ENCODE peak calls at places on chromosome 18, in six cellular contexts. E, M, A, J, G and O are unnamed samples.

GRCh38 chr18:23972416-23972815 is 42.1 kb upstream of the TTC39C start:
- DNase-seq in E (no peak), M (no peak), A (no peak), J (no peak), G (no peak), O (no peak)

GRCh38 chr18:77132369-77133050 is at the start of gene MBP:
- DNase-seq in E (peak; percentile 79), M (no peak), A (no peak), J (peak; percentile 74), G (peak; percentile 75), O (peak; percentile 28)

GRCh38 chr18:23259701-23260661 is 124.7 kb downstream of the CABLES1 start:
- DNase-seq in E (peak; percentile 74), M (peak; percentile 59), A (peak; percentile 95), J (peak; percentile 61), G (peak; percentile 89), O (peak; percentile 68)

GRCh38 chr18:40692871-40693270 is 1262.2 kb upstream of the PIK3C3 start:
- DNase-seq in E (no peak), M (no peak), A (no peak), J (no peak), G (no peak), O (no peak)

GRCh38 chr18:9688036-9688741 is 19.9 kb upstream of the RAB31 start:
- DNase-seq in E (no peak), M (no peak), A (no peak), J (no peak), G (peak; percentile 23), O (no peak)

GRCh38 chr18:47260138-47260923 is 8.9 kb upstream of the SKOR2 start:
- DNase-seq in E (peak; percentile 93), M (no peak), A (peak; percentile 50), J (peak; percentile 69), G (peak; percentile 9), O (peak; percentile 78)

GRCh38 chr18:75208055-75208835 is 694 bp downstream of the PTGR3 start:
- DNase-seq in E (peak; percentile 37), M (no peak), A (peak; percentile 61), J (peak; percentile 63), G (peak; percentile 37), O (peak; percentile 45)

GRCh38 chr18:48623468-48624220 is 84.8 kb downstream of the CTIF start:
- DNase-seq in E (no peak), M (no peak), A (peak; percentile 91), J (no peak), G (peak; percentile 6), O (no peak)

GRCh38 chr18:78554944-78555608 is 424.5 kb upstream of the SALL3 start:
- DNase-seq in E (no peak), M (no peak), A (no peak), J (no peak), G (no peak), O (no peak)

GRCh38 chr18:50866765-50867164 is 12.2 kb upstream of the ME2 start:
- DNase-seq in E (no peak), M (no peak), A (peak; percentile 38), J (no peak), G (peak; percentile 14), O (no peak)

DNA sequence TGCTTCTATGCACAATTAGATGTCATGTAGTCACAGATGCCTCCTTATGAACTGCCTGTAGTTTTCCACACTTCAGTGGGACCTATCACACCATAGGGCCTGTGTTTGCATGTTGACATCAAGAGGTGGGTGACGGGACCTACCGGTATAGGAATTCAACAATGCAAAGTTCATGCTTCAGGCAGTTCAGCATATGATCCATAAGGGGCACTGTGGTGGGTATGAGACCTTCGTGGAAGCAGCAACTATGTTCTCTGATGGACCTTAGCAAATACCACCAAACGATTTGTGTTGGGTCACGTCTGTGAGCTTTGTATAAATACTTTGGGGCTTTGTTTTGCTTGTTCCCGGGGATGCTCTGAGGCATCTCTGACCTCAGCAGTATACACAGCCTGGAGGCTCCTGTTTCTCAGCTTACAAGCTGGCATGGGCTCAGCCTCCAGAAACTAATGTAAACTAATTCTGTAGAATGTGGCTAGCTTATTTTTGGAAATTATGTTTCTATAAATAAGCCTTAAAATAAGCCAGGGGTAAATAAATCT is 111.6 kb downstream of the DTNA start:
- DNase-seq in E (no peak), M (no peak), A (no peak), J (no peak), G (no peak), O (no peak)
- TF ChIP-seq CTCF in E (no peak), M (no peak), A (no peak), J (no peak), G (no peak), O (no peak)

GRCh38 chr18:34738173-34738894 is 28.2 kb downstream of the DTNA start:
- DNase-seq in E (no peak), M (no peak), A (peak; percentile 19), J (no peak), G (peak; percentile 34), O (no peak)
- TF ChIP-seq CTCF in E (no peak), M (no peak), A (no peak), J (no peak), G (no peak), O (no peak)

DNA sequence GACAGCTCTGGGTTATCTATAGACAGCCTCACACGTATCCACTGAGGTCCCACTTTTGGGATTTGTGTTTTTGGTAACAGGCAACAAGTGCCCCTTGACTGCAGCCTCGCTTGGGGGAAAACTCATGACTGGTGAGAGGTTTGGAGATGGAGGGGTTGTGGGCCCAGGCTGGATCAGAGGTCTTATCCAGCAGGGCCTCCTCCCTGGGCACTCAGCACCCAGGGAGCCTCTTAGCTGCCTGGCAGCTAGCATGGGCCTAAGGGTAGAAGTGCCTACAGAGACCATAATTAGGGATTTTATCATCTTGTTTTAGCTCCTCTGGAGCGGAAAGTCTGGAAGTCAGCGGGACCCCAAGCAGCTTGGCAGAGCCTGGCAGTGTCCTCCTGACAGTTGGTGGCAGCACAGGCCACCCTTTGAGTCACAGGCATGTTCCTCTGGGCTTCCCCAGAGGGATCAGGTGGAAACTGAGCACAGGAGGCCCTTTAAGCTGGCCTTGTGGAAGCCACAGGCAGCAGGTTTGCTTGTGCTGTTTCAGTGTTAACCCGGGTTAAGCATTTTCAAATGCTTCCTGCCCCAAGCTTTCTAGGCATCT is 143.1 kb downstream of the KCTD1 start:
- DNase-seq in E (peak; percentile 31), M (no peak), A (peak; percentile 70), J (no peak), G (peak; percentile 62), O (no peak)
- TF ChIP-seq CTCF in E (no peak), M (peak; percentile 48), A (peak; percentile 53), J (no peak), G (peak; percentile 77), O (peak; percentile 30)

GRCh38 chr18:72700961-72701710 is 157.0 kb upstream of the CBLN2 start:
- DNase-seq in E (no peak), M (no peak), A (peak; percentile 28), J (no peak), G (peak; percentile 63), O (no peak)
- TF ChIP-seq CTCF in E (peak; percentile 30), M (no peak), A (peak; percentile 23), J (peak; percentile 31), G (peak; percentile 77), O (peak; percentile 69)

GRCh38 chr18:63850636-63851035 is 36.9 kb upstream of the SERPINB2 start:
- DNase-seq in E (no peak), M (no peak), A (no peak), J (no peak), G (no peak), O (no peak)

GRCh38 chr18:63848159-63848558 is 39.3 kb upstream of the SERPINB2 start:
- DNase-seq in E (no peak), M (peak; percentile 44), A (peak; percentile 73), J (no peak), G (peak; percentile 84), O (peak; percentile 12)

GRCh38 chr18:63844254-63844653 is 43.3 kb upstream of the SERPINB2 start:
- DNase-seq in E (no peak), M (peak; percentile 56), A (peak; percentile 50), J (no peak), G (peak; percentile 84), O (no peak)

GRCh38 chr18:63850010-63850409 is 37.5 kb upstream of the SERPINB2 start:
- DNase-seq in E (peak; percentile 56), M (peak; percentile 21), A (peak; percentile 39), J (peak; percentile 59), G (peak; percentile 79), O (peak; percentile 35)
- TF ChIP-seq CTCF in E (no peak), M (peak; percentile 58), A (peak; percentile 53), J (no peak), G (peak; percentile 84), O (peak; percentile 65)

GRCh38 chr18:38367473-38367872 is 801.9 kb upstream of the CELF4 start:
- DNase-seq in E (no peak), M (no peak), A (peak; percentile 25), J (no peak), G (no peak), O (no peak)
- TF ChIP-seq CTCF in E (no peak), M (no peak), A (peak; percentile 37), J (peak; percentile 72), G (no peak), O (peak; percentile 50)